ENCODE peak calls at places on chromosomes 1 and 21, in four cellular contexts. I, K, S and J are unnamed samples. For H3K4me1, the result is how much of the 10 kb centered on the place peaks cover.

GRCh38 chr1:40438391-40439015 is 11.8 kb upstream of the ZFP69B start:
- DNase-seq in S (no peak), I (peak), K (no peak), J (no peak)

GRCh38 chr1:96416111-96416595 is 305.4 kb upstream of the PTBP2 start:
- DNase-seq in I (no peak), K (no peak), S (no peak), J (no peak)

GRCh38 chr1:234978397-234979291 is 150.0 kb downstream of the TOMM20 start:
- DNase-seq in I (peak), S (peak), K (no peak), J (no peak)

GRCh38 chr1:30615076-30615795 is 108.1 kb downstream of the MATN1 start:
- DNase-seq in S (no peak), I (no peak), K (no peak), J (no peak)

GRCh38 chr21:35134299-35134698 is 85.2 kb upstream of the RUNX1 start:
- DNase-seq in S (no peak), I (no peak), K (no peak), J (no peak)

GRCh38 chr1:12636098-12636950 is 7.6 kb upstream of the AADACL4 start:
- DNase-seq in S (no peak), K (no peak), I (no peak), J (no peak)

GRCh38 chr21:42404534-42404933 is 832 bp downstream of the UBASH3A start:
- DNase-seq in K (no peak), I (peak), S (no peak), J (no peak)

GRCh38 chr1:208242829-208243521 is 1.2 kb downstream of the PLXNA2 start:
- DNase-seq in K (no peak), S (peak), I (no peak), J (no peak)

GRCh38 chr1:8571200-8571984 is 246.0 kb downstream of the RERE start:
- DNase-seq in S (peak), K (no peak), I (no peak), J (no peak)

GRCh38 chr1:172321429-172321828 is 99.1 kb upstream of the C1orf105 start:
- DNase-seq in S (no peak), I (no peak), K (no peak), J (no peak)

GRCh38 chr1:38152351-38153082 is 105.9 kb upstream of the POU3F1 start:
- DNase-seq in K (no peak), S (no peak), I (no peak), J (no peak)

GRCh38 chr1:6463120-6463412 is 2.9 kb downstream of the TNFRSF25 start:
- DNase-seq in I (no peak), K (no peak), S (no peak), J (no peak)

GRCh38 chr1:1510912-1511532 is 940 bp upstream of the ATAD3A start:
- DNase-seq in S (no peak), K (peak), I (no peak), J (no peak)

GRCh38 chr1:92404661-92405060 is 82.1 kb downstream of the GFI1 start:
- DNase-seq in I (no peak), S (no peak), K (no peak), J (no peak)

GRCh38 chr1:30410153-30410851 is 313.1 kb downstream of the MATN1 start:
- DNase-seq in K (no peak), I (peak), S (no peak), J (no peak)

GRCh38 chr1:64933296-64934070 is 32.9 kb downstream of the JAK1 start:
- DNase-seq in K (no peak), S (no peak), I (no peak), J (no peak)

GRCh38 chr1:47941609-47942237 is 55.5 kb downstream of the TRABD2B start:
- DNase-seq in I (no peak), S (no peak), K (no peak), J (no peak)

GRCh38 chr1:31689394-31689793 is 14.4 kb downstream of the COL16A1 start:
- DNase-seq in K (no peak), I (no peak), S (no peak), J (no peak)

GRCh38 chr1:94865369-94865768 is 45.2 kb downstream of the SLC44A3 start:
- DNase-seq in K (no peak), I (no peak), S (no peak), J (no peak)

GRCh38 chr1:29180497-29181412 is 945 bp downstream of the SRSF4 start:
- DNase-seq in I (no peak), S (no peak), K (no peak), J (no peak)

GRCh38 chr1:66415830-66416229 is 118.1 kb upstream of the SGIP1 start:
- DNase-seq in K (no peak), S (no peak), I (no peak), J (no peak)

GRCh38 chr1:6724517-6725141 is 23.0 kb upstream of the DNAJC11 start:
- DNase-seq in S (no peak), I (no peak), K (no peak), J (no peak)

GRCh38 chr1:180639871-180640270 is 8.0 kb downstream of the XPR1 start:
- DNase-seq in S (no peak), I (no peak), K (no peak), J (no peak)

GRCh38 chr21:32807717-32808380 is 36.3 kb upstream of the PAXBP1 start:
- DNase-seq in S (no peak), I (no peak), K (peak), J (no peak)

GRCh38 chr1:217332426-217333065 is 298.3 kb downstream of the GPATCH2 start:
- DNase-seq in K (no peak), I (no peak), S (no peak), J (no peak)

GRCh38 chr1:95551201-95551600 is 317.2 kb downstream of the RWDD3 start:
- DNase-seq in S (no peak), I (no peak), K (no peak), J (no peak)

GRCh38 chr1:117232551-117232950 is 21.8 kb upstream of the VTCN1 start:
- DNase-seq in K (no peak), I (no peak), S (no peak), J (no peak)

GRCh38 chr1:22111620-22112019 is 31.3 kb downstream of the WNT4 start:
- DNase-seq in I (no peak), K (no peak), S (no peak), J (no peak)

GRCh38 chr1:68213843-68214242 is 18.5 kb downstream of the WLS start:
- DNase-seq in K (no peak), I (no peak), S (peak), J (no peak)

GRCh38 chr1:12634156-12634555 is 9.7 kb upstream of the AADACL4 start:
- DNase-seq in K (no peak), S (no peak), I (no peak), J (no peak)

GRCh38 chr1:229581485-229581884 is 23.0 kb upstream of the ABCB10 start:
- DNase-seq in K (no peak), I (no peak), S (no peak), J (no peak)

GRCh38 chr21:28904961-28905435 is 87.7 kb downstream of the LTN1 start:
- DNase-seq in S (no peak), I (no peak), K (no peak), J (no peak)

GRCh38 chr1:160789051-160789701 is 6.8 kb upstream of the LY9 start:
- DNase-seq in S (no peak), I (no peak), K (no peak), J (no peak)

GRCh38 chr1:160794396-160794795 is 1.6 kb upstream of the LY9 start:
- DNase-seq in S (no peak), I (no peak), K (no peak), J (no peak)

DNA sequence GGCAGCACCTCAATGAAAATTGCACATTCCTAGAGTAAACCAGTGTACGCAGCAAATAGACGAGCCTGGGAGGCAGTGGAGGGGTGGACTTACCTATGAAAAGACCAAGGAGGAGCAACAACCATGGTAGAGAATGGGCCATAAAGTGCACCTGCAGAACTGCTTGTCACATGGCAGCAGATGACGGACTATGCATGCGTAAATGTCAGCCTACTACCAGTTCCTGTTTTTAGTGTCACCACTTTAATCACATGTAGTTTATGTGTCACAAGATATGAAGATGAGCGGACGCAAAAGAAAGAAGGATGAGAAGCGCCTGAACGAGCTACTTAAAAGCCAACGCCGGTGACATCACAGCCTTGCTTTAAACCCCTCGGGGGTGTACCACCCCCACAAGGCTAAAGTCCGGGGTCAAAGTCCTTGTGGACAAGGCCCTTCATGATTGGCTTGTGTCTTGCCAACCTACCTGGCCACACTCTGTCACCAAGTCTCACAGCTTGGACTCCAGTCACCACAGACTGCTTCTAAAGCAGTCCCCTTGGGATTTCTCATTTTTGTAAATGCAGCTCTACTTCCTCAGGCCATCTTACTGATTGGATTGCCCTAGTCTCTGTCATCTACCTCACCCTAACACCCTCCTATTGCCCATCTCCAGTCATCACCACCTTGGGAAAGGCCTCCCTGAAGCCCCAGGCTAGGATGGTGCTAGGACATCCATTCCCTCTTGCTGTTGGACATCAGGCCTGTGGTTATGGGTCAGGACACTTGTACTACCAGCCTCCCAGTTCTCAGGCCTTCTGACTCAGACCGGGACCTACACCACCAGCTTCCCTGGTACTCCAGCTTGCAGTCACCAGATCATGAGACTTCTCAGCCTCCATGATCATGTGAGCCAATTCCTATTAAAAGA is 6.0 kb upstream of the LY9 start:
- DNase-seq in I (no peak), K (no peak), S (no peak), J (no peak)
- H3K4me3 ChIP-seq in I (no peak), K (no peak), S (no peak), J (no peak)

DNA sequence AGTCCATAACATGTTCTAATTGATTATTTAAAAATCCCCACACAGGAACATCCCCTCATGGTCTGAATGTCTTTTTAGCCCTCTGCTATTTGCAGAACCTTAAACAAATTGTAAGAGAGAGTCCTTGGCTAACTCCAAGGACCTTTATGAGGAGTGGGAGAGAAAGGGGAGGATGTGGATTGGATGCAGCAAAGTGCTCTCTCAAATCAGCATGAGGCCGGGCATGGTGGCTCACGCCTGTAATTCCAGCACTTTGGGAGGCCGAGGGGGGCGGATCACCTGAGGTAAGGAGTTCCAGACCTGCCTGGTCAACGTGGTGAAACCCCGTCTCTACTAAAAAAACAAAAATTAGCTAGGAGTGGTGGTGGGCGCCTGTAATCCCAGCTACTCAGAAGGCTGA is 154.8 kb downstream of the TGFB2 start:
- DNase-seq in I (no peak), K (no peak), S (no peak), J (no peak)
- H3K27ac ChIP-seq in I (no peak), K (no peak), S (no peak), J (no peak)

GRCh38 chr1:236518343-236518742 is 5.4 kb upstream of the LGALS8 start:
- DNase-seq in K (no peak), I (no peak), S (no peak), J (no peak)

GRCh38 chr1:236512019-236512418 is 11.8 kb upstream of the LGALS8 start:
- DNase-seq in S (no peak), K (no peak), I (no peak), J (no peak)

GRCh38 chr1:236515443-236515958 is 8.3 kb upstream of the LGALS8 start:
- DNase-seq in K (no peak), S (no peak), I (no peak), J (no peak)

GRCh38 chr1:236516929-236517704 is 6.7 kb upstream of the LGALS8 start:
- DNase-seq in K (no peak), I (peak), S (no peak), J (no peak)

DNA sequence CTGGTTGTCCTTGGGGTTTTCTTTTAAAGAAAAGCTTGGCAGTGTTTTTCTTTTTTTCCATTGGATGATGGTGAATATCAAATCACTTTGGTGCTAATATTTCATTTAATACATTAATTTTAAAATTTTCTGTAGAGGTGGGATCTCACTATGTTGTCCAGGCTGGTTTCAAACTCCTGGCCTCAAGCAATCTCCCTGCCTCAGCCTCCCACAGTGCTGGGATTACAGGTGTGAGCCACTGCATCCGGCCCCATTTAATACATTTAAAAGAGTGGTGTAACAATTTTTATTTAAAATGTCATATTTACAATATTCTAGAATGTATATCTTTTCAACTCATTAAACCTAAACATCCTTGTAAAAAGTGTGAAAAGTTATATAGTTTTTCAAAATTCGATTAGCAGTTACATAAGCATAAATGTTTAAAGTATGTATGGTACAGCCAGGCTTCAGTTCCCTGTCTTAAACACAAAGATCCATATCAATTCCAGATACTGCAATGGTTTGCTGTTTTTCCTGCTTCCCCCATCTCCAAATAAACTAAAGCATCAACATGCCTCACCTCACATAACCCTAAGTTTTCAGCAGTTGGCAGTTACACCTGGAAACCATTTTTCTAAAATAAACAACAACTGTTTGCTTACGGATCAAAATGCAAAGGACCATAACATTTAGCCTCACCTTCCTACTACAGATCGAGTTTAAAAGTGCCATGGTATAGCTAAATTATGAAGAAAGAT is 8.9 kb upstream of the LGALS8 start:
- DNase-seq in S (no peak), K (no peak), I (no peak), J (no peak)
- H3K4me1 ChIP-seq in S (under half), K (under half), I (under half), J (under half)

DNA sequence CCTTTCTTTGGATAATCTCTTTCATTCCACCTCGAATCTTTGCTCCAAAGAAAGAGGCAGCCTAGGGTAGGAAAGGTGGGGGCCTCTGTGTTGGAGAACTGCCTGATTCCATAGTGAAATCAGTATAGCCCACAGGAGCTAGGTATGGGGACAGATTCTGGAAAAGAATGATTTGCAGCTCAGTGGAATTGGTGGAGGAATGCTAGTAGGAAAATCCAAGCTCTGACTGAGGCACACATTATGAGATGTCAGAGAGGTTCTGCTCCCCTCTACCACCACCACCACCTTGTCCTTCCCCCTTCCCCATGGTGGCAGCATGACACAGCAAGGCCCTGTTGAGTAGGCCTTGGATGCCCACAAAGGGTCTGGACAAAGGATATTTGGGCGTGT is 810 bp downstream of the MLLT11 start:
- DNase-seq in K (no peak), S (no peak), I (no peak), J (no peak)
- H3K4me3 ChIP-seq in K (peak), S (no peak), I (no peak), J (peak)